ENCODE peak calls at places on chromosomes 3 and 15, in nine cellular contexts. X is M059J; H is AG09319; N is colonic mucosa; I is Right ventricle myocardium superior; L is effector CD4-positive, alpha-beta T cell; S is lower leg skin; M is D341Med; U is iris pigment epithelial cell. Z is an unnamed sample.

GRCh38 chr3:194404365-194405140 is 5.5 kb upstream of the GP5 start:
- DNase-seq in X (peak), H (peak), N (peak), I (no peak), L (peak), S (no peak), M (no peak), U (peak), Z (peak)

GRCh38 chr3:126749931-126750759 is 46.1 kb downstream of the CHCHD6 start:
- DNase-seq in X (no peak), H (no peak), N (no peak), I (no peak), L (no peak), S (peak), M (no peak), U (no peak), Z (no peak)

GRCh38 chr15:73114064-73114463 is 61.8 kb downstream of the NEO1 start:
- DNase-seq in X (no peak), H (no peak), N (no peak), I (no peak), L (no peak), S (no peak), M (no peak), U (no peak), Z (no peak)

GRCh38 chr3:99808163-99808794 is 9.4 kb upstream of the CMSS1 start:
- DNase-seq in X (peak), H (peak), N (peak), I (no peak), L (peak), S (no peak), M (peak), U (peak), Z (peak)

GRCh38 chr3:117756580-117756979 is 1047.0 kb downstream of the TUSC7 start:
- DNase-seq in X (peak), H (no peak), N (no peak), I (no peak), L (no peak), S (no peak), M (peak), U (no peak), Z (no peak)

GRCh38 chr3:88334187-88334868 is 184.6 kb downstream of the C3orf38 start:
- DNase-seq in X (no peak), H (no peak), N (no peak), I (no peak), L (no peak), S (no peak), M (no peak), U (no peak), Z (no peak)

GRCh38 chr15:58396181-58396580 is 35.6 kb upstream of the LIPC start:
- DNase-seq in X (peak), H (peak), N (no peak), I (no peak), L (no peak), S (no peak), M (no peak), U (peak), Z (no peak)

GRCh38 chr15:72168131-72168825 is 29.3 kb downstream of the GRAMD2A start:
- DNase-seq in X (peak), H (no peak), N (no peak), I (peak), L (no peak), S (peak), M (no peak), U (peak), Z (no peak)

GRCh38 chr3:191762323-191762960 is 301.5 kb downstream of the PYDC2 start:
- DNase-seq in X (peak), H (no peak), N (no peak), I (no peak), L (no peak), S (no peak), M (no peak), U (peak), Z (no peak)

GRCh38 chr15:64902863-64903262 is 8.8 kb upstream of the ANKDD1A start:
- DNase-seq in X (no peak), H (no peak), N (no peak), I (no peak), L (no peak), S (no peak), M (no peak), U (no peak), Z (no peak)

GRCh38 chr15:48939686-48940085 is 24.0 kb downstream of the SHC4 start:
- DNase-seq in X (peak), H (peak), N (no peak), I (no peak), L (no peak), S (no peak), M (peak), U (peak), Z (no peak)

GRCh38 chr3:58563386-58564035 is 13.7 kb downstream of the FAM107A start:
- DNase-seq in X (peak), H (no peak), N (peak), I (no peak), L (no peak), S (peak), M (peak), U (no peak), Z (no peak)

GRCh38 chr15:31347067-31347975 is 20.7 kb downstream of the KLF13 start:
- DNase-seq in X (no peak), H (no peak), N (no peak), I (no peak), L (peak), S (peak), M (no peak), U (no peak), Z (no peak)

GRCh38 chr3:8319935-8320634 is 181.5 kb upstream of the LMCD1 start:
- DNase-seq in X (peak), H (no peak), N (no peak), I (no peak), L (no peak), S (no peak), M (no peak), U (peak), Z (no peak)

GRCh38 chr3:147393261-147393964 is 12.9 kb downstream of the ZIC4 start:
- DNase-seq in X (peak), H (no peak), N (no peak), I (no peak), L (no peak), S (peak), M (no peak), U (no peak), Z (no peak)

GRCh38 chr3:187274977-187275338 is 16.6 kb downstream of the MASP1 start:
- DNase-seq in X (peak), H (no peak), N (no peak), I (no peak), L (no peak), S (no peak), M (no peak), U (no peak), Z (no peak)

GRCh38 chr15:89457086-89457485 is 39.3 kb downstream of the RHCG start:
- DNase-seq in X (peak), H (no peak), N (no peak), I (no peak), L (no peak), S (no peak), M (peak), U (peak), Z (no peak)

GRCh38 chr3:27034255-27034654 is 334.9 kb downstream of the NEK10 start:
- DNase-seq in X (no peak), H (no peak), N (no peak), I (no peak), L (no peak), S (no peak), M (no peak), U (no peak), Z (no peak)

GRCh38 chr15:98730860-98731711 is 82.7 kb downstream of the IGF1R start:
- DNase-seq in X (no peak), H (no peak), N (no peak), I (no peak), L (no peak), S (no peak), M (no peak), U (no peak), Z (no peak)

GRCh38 chr15:43093026-43093425 is 12.8 kb downstream of the UBR1 start:
- DNase-seq in X (peak), H (no peak), N (no peak), I (no peak), L (no peak), S (no peak), M (no peak), U (peak), Z (no peak)

GRCh38 chr3:119305271-119305670 is 11.1 kb downstream of the ARHGAP31 start:
- DNase-seq in X (no peak), H (no peak), N (no peak), I (no peak), L (no peak), S (no peak), M (no peak), U (no peak), Z (no peak)

GRCh38 chr3:187979543-187979942 is 174.4 kb upstream of the LPP start:
- DNase-seq in X (no peak), H (no peak), N (no peak), I (no peak), L (no peak), S (no peak), M (no peak), U (no peak), Z (no peak)

GRCh38 chr3:127746400-127747057 is 73.8 kb downstream of the ABTB1 start:
- DNase-seq in X (no peak), H (no peak), N (peak), I (no peak), L (no peak), S (no peak), M (no peak), U (no peak), Z (peak)

GRCh38 chr3:44962606-44963393 is 13.2 kb downstream of the ZDHHC3 start:
- DNase-seq in X (peak), H (no peak), N (no peak), I (no peak), L (no peak), S (no peak), M (no peak), U (no peak), Z (no peak)

GRCh38 chr15:85312925-85313324 is 67.5 kb upstream of the AKAP13 start:
- DNase-seq in X (peak), H (no peak), N (no peak), I (no peak), L (no peak), S (no peak), M (no peak), U (peak), Z (no peak)

GRCh38 chr15:78625621-78626280 is 5.0 kb upstream of the CHRNA3 start:
- DNase-seq in X (no peak), H (no peak), N (no peak), I (no peak), L (no peak), S (peak), M (peak), U (no peak), Z (no peak)

GRCh38 chr3:126261037-126261436 is 80.7 kb upstream of the ALDH1L1 start:
- DNase-seq in X (peak), H (peak), N (peak), I (peak), L (no peak), S (peak), M (no peak), U (peak), Z (peak)

GRCh38 chr3:55951371-55951770 is 464.3 kb upstream of the WNT5A start:
- DNase-seq in X (no peak), H (no peak), N (no peak), I (no peak), L (no peak), S (no peak), M (peak), U (no peak), Z (no peak)

GRCh38 chr3:4493931-4494806 is 1.0 kb downstream of the ITPR1 start:
- DNase-seq in X (peak), H (no peak), N (peak), I (peak), L (peak), S (no peak), M (no peak), U (peak), Z (no peak)

GRCh38 chr3:63625161-63625560 is 27.3 kb upstream of the SNTN start:
- DNase-seq in X (peak), H (peak), N (no peak), I (no peak), L (no peak), S (no peak), M (no peak), U (peak), Z (no peak)